ENCODE peak calls at places on chromosome 12, in four cellular contexts. One of them, this sample, is unnamed.

GRCh38 chr12:113908584-113909100 is 57.5 kb downstream of the RBM19 start:
- DNase-seq in sigmoid colon: no peak
- DNase-seq in suprapubic skin: no peak
- DNase-seq in esophagus muscularis mucosa: no peak
- DNase-seq in this sample: no peak

GRCh38 chr12:103637429-103637828 is 50.4 kb downstream of the STAB2 start:
- DNase-seq in sigmoid colon: no peak
- DNase-seq in suprapubic skin: no peak
- DNase-seq in esophagus muscularis mucosa: no peak
- DNase-seq in this sample: no peak

GRCh38 chr12:47820631-47821345 is 1.1 kb upstream of the HDAC7 start:
- DNase-seq in sigmoid colon: peak
- DNase-seq in suprapubic skin: peak
- DNase-seq in esophagus muscularis mucosa: peak
- DNase-seq in this sample: peak

GRCh38 chr12:55727643-55728184 is 1.1 kb downstream of the CD63 start:
- DNase-seq in sigmoid colon: peak
- DNase-seq in suprapubic skin: no peak
- DNase-seq in esophagus muscularis mucosa: no peak
- DNase-seq in this sample: peak

GRCh38 chr12:62210422-62210821 is 49.8 kb upstream of the USP15 start:
- DNase-seq in sigmoid colon: no peak
- DNase-seq in suprapubic skin: no peak
- DNase-seq in esophagus muscularis mucosa: no peak
- DNase-seq in this sample: peak

GRCh38 chr12:99975321-99975720 is 9.4 kb downstream of the ANKS1B start:
- DNase-seq in sigmoid colon: no peak
- DNase-seq in suprapubic skin: no peak
- DNase-seq in esophagus muscularis mucosa: no peak
- DNase-seq in this sample: no peak

GRCh38 chr12:121983546-121984205 is 38.0 kb upstream of the BCL7A start:
- DNase-seq in sigmoid colon: no peak
- DNase-seq in suprapubic skin: no peak
- DNase-seq in esophagus muscularis mucosa: no peak
- DNase-seq in this sample: no peak

GRCh38 chr12:68479832-68480291 is 130.8 kb upstream of the RAP1B start:
- DNase-seq in sigmoid colon: no peak
- DNase-seq in suprapubic skin: no peak
- DNase-seq in esophagus muscularis mucosa: no peak
- DNase-seq in this sample: no peak

GRCh38 chr12:99722690-99723486 is 75.3 kb downstream of the GARIN6 start:
- DNase-seq in sigmoid colon: peak
- DNase-seq in suprapubic skin: no peak
- DNase-seq in esophagus muscularis mucosa: no peak
- DNase-seq in this sample: peak

GRCh38 chr12:3367750-3368444 is 123.1 kb upstream of the PRMT8 start:
- DNase-seq in sigmoid colon: no peak
- DNase-seq in suprapubic skin: no peak
- DNase-seq in esophagus muscularis mucosa: no peak
- DNase-seq in this sample: no peak

GRCh38 chr12:28190321-28191017 is at the start of gene CCDC91:
- DNase-seq in sigmoid colon: peak
- DNase-seq in suprapubic skin: peak
- DNase-seq in esophagus muscularis mucosa: peak
- DNase-seq in this sample: peak

GRCh38 chr12:104094284-104094683 is 30.0 kb downstream of the HCFC2 start:
- DNase-seq in sigmoid colon: no peak
- DNase-seq in suprapubic skin: no peak
- DNase-seq in esophagus muscularis mucosa: no peak
- DNase-seq in this sample: no peak

GRCh38 chr12:112319395-112319794 is 62.8 kb downstream of the HECTD4 start:
- DNase-seq in sigmoid colon: no peak
- DNase-seq in suprapubic skin: no peak
- DNase-seq in esophagus muscularis mucosa: no peak
- DNase-seq in this sample: no peak

GRCh38 chr12:121738340-121738858 is 25.8 kb downstream of the TMEM120B start:
- DNase-seq in sigmoid colon: no peak
- DNase-seq in suprapubic skin: no peak
- DNase-seq in esophagus muscularis mucosa: no peak
- DNase-seq in this sample: no peak

GRCh38 chr12:21881950-21882349 is 59.3 kb downstream of the ABCC9 start:
- DNase-seq in sigmoid colon: no peak
- DNase-seq in suprapubic skin: no peak
- DNase-seq in esophagus muscularis mucosa: no peak
- DNase-seq in this sample: no peak

GRCh38 chr12:24960222-24960855 is 11.4 kb upstream of the BCAT1 start:
- DNase-seq in sigmoid colon: no peak
- DNase-seq in suprapubic skin: no peak
- DNase-seq in esophagus muscularis mucosa: no peak
- DNase-seq in this sample: no peak

GRCh38 chr12:3743803-3744202 is 9.1 kb downstream of the CRACR2A start:
- DNase-seq in sigmoid colon: no peak
- DNase-seq in suprapubic skin: no peak
- DNase-seq in esophagus muscularis mucosa: no peak
- DNase-seq in this sample: no peak

GRCh38 chr12:95439578-95440230 is 34.2 kb upstream of the METAP2 start:
- DNase-seq in sigmoid colon: no peak
- DNase-seq in suprapubic skin: no peak
- DNase-seq in esophagus muscularis mucosa: no peak
- DNase-seq in this sample: no peak

GRCh38 chr12:129607293-129607692 is 296.5 kb downstream of the TMEM132D start:
- DNase-seq in sigmoid colon: no peak
- DNase-seq in suprapubic skin: no peak
- DNase-seq in esophagus muscularis mucosa: no peak
- DNase-seq in this sample: no peak

GRCh38 chr12:129789921-129790320 is 113.9 kb downstream of the TMEM132D start:
- DNase-seq in sigmoid colon: no peak
- DNase-seq in suprapubic skin: no peak
- DNase-seq in esophagus muscularis mucosa: no peak
- DNase-seq in this sample: no peak

DNA sequence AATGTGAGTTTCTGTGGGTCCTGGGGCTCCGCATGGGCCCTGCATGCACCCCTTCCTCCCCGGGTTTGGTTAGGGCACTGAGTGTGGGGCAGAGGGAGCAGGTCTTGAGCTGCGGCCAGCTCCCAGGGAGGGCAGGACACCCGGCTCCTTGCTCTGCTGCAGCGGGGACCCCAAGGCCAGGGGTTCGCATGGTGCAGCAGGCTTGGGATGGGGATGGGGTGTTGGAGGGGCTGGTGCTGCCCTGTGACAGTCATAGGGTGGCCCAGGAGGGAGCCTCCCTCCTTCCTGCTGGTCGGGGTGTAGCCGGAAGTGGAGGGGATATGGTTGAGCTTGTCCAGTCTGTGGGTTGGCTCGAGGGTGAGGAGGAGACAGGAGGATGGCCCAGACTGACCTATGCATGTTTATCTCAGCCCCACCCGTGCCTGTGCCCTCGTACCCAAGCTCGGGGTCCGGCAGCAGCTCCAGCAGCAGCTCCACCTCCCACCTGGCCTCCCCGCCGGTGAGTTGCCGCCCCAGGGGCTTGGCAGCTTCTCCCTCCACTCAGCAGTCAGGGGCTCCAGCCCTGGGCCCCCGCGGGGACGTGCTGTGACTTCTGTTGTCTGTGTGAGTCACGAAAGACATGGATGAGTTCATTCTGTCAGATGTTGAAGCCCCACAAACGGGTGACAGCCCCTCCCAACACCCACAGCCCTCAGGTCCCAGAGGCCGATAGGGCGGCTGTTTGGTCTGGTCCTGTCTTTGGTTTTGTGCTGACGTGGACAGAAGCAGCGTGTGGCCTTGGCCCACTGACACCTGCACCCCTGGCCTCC is 16.1 kb downstream of the ULK1 start:
- DNase-seq in sigmoid colon: peak
- DNase-seq in suprapubic skin: no peak
- DNase-seq in esophagus muscularis mucosa: no peak
- DNase-seq in this sample: peak
- H3K27ac ChIP-seq in sigmoid colon: no peak
- H3K27ac ChIP-seq in suprapubic skin: no peak
- H3K27ac ChIP-seq in esophagus muscularis mucosa: no peak
- H3K27ac ChIP-seq in this sample: no peak

DNA sequence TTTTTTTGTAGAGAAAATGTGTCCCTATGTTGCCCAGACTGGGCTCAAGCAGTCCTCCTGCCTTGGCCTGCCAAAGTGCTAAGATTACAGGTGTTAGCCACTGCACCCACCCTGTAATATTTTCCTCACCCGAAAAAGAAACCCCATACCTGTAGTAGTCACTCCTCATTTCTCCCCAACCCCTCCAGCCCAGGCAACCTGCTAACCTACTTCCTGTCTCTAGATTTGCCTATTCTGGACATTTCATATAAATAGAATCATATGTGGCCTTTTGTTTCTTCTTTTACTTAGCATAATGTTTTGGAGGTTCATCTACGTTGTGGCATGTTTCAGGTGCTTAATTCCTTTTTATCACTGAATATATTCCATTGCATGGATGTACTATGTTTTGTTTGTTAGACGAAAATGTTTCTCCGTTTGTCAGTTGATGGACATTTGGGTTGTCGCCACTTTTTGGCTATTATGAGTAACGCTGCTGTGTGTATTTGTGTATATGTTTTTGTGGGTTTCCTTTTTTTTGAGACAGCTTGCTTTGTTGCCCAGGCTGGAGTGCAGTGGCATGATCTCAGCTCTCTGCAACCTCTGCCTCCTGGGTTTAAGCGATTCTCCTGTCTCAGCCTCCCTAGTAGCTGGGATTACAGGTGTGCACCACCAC is 6.2 kb downstream of the ANKRD13A start:
- DNase-seq in sigmoid colon: no peak
- DNase-seq in suprapubic skin: no peak
- DNase-seq in esophagus muscularis mucosa: no peak
- DNase-seq in this sample: no peak
- H3K4me3 ChIP-seq in sigmoid colon: no peak
- H3K4me3 ChIP-seq in suprapubic skin: no peak
- H3K4me3 ChIP-seq in esophagus muscularis mucosa: no peak
- H3K4me3 ChIP-seq in this sample: no peak

GRCh38 chr12:38892090-38892786 is 13.2 kb downstream of the CPNE8 start:
- DNase-seq in sigmoid colon: no peak
- DNase-seq in suprapubic skin: no peak
- DNase-seq in esophagus muscularis mucosa: no peak
- DNase-seq in this sample: no peak
- TF ChIP-seq POLR2AphosphoS5 in sigmoid colon: no peak
- TF ChIP-seq POLR2AphosphoS5 in suprapubic skin: no peak
- TF ChIP-seq POLR2AphosphoS5 in esophagus muscularis mucosa: no peak
- TF ChIP-seq POLR2AphosphoS5 in this sample: no peak

DNA sequence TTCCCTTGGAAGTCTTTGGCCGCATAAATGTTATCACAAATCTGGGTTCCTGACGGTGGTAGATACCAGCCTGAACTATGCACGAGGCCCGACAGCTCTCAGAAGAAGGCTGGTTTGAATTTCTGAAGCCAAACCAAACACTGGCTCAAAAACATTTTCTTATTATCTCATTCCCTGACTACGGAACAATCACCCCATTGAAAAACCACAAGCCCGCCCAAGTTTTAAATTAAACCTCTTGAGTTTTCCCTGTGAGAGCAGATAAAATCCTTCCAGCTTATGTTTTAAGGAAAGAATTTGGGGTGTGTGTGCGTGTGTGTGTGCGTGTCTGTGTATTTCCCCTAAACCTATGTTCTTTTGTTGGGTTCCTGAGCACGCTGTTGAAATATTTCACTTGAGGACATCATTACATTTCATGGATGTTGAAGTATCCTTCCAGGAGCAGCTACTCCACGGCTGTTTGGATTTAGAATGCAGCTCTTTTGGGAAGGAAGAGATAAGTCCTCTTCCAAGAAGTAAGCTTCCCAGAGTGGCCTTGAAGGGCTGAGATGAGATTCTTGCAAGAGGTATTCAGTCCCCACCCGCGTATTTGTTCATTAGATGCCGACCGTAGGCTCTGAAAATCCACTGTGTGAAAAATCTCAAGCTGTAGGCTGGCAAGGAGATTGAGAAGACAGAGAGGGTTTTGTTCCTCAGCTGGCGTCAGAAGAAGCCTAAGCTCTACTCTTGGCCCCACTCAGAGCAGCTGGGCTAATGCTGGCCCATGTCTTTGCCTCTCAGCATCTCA is 131.0 kb upstream of the NCOR2 start:
- DNase-seq in sigmoid colon: no peak
- DNase-seq in suprapubic skin: no peak
- DNase-seq in esophagus muscularis mucosa: no peak
- DNase-seq in this sample: no peak
- H3K27ac ChIP-seq in sigmoid colon: peak
- H3K27ac ChIP-seq in suprapubic skin: peak
- H3K27ac ChIP-seq in esophagus muscularis mucosa: peak
- H3K27ac ChIP-seq in this sample: peak

DNA sequence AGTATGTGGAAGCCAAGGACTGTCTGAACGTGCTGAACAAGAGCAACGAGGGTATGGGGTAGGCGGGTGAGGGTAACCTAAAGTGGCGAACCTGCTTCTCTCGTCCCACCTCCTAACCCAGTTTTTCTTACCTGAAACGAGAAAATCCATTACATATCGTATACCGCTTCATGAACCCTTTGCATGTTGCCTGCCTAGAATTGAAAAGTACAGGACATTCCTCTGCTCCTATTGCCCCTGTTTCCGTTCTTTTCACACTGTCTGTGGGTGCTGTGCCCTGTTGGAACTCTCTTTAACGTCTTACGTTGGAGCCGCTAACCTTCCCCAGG is 513 bp downstream of the PFDN5 start:
- DNase-seq in sigmoid colon: no peak
- DNase-seq in suprapubic skin: no peak
- DNase-seq in esophagus muscularis mucosa: no peak
- DNase-seq in this sample: no peak
- H3K4me3 ChIP-seq in sigmoid colon: peak
- H3K4me3 ChIP-seq in suprapubic skin: peak
- H3K4me3 ChIP-seq in esophagus muscularis mucosa: peak
- H3K4me3 ChIP-seq in this sample: peak

DNA sequence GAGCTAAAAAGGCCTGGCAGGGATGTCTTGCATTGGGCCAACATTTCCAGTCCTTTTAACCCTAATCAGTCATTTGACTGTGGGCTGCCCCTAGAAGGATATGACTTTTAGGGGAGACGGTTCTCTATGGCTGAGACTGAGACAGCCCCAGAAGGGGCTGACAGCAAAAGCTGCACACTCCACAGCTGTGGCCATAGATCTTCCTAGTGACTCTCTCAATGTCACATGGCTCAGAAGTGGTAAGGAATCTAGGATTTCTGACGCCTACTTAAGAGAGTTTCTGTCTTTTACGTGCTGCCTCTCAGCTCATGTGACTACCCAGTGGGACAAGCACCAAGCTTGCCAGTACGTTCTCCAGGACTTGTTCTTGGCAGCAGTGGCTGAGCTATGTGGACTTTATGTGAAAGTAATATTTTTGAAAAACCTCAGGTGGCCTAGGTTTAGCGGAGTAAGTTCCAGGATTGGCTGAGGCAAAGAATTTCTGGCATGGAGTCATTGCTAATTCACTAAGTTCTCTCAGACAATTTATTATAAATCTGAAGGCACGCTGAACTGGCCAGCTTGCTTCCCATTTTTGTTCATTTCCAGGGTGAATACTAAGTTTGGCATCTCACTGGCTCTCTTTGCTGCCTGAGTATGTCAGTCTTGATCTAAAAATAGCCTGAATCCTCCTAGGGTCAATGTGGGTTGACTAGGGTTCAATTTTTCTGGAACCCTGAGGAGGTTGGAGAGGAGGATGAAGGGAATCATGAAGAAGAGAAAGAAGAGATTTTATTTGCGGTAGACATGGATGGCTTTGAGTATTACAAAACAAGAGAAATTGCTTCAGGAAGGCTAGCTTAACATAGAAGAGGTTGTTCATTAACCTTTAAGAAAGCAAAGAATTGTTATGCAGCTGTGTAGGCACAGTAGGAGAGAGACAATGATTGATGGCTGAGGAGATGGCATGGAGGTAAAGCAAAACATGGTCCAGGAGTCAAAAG is 271.8 kb downstream of the AEBP2 start:
- DNase-seq in sigmoid colon: peak
- DNase-seq in suprapubic skin: no peak
- DNase-seq in esophagus muscularis mucosa: no peak
- DNase-seq in this sample: no peak
- TF ChIP-seq POLR2AphosphoS5 in sigmoid colon: peak
- TF ChIP-seq POLR2AphosphoS5 in suprapubic skin: no peak
- TF ChIP-seq POLR2AphosphoS5 in esophagus muscularis mucosa: peak
- TF ChIP-seq POLR2AphosphoS5 in this sample: no peak